ENCODE peak calls at places on chromosomes 16 and 17, in nine cellular contexts. C, D, S, M, U, R, H, E and W are unnamed samples.

GRCh38 chr17:37274432-37274831 is 101.4 kb upstream of the C17orf78 start:
- DNase-seq in D (no peak), M (no peak), H (no peak), S (no peak), E (no peak), C (no peak), R (no peak), U (no peak), W (no peak)

GRCh38 chr17:76250141-76250540 is 9.8 kb upstream of the RNF157 start:
- DNase-seq in H (no peak), D (no peak), R (no peak), C (no peak), S (no peak), M (no peak), E (no peak), U (no peak), W (no peak)

GRCh38 chr16:83285921-83286320 is 521.9 kb upstream of the HSBP1 start:
- DNase-seq in H (no peak), U (no peak), E (no peak), D (no peak), S (no peak), M (no peak), C (no peak), R (no peak), W (no peak)

GRCh38 chr17:64291268-64291851 is 28.3 kb upstream of the TEX2 start:
- DNase-seq in S (no peak), C (no peak), H (no peak), M (no peak), D (no peak), E (no peak), R (no peak), U (peak; percentile 36), W (no peak)

GRCh38 chr16:12176051-12176450 is 199.5 kb downstream of the SNX29 start:
- DNase-seq in S (no peak), R (no peak), M (no peak), E (no peak), D (no peak), H (no peak), C (no peak), U (no peak), W (no peak)

GRCh38 chr16:66064811-66065530 is 301.5 kb upstream of the CDH5 start:
- DNase-seq in E (no peak), C (no peak), D (no peak), S (no peak), M (no peak), U (no peak), R (no peak), H (no peak), W (no peak)

GRCh38 chr16:73711441-73712080 is 585.1 kb upstream of the PSMD7 start:
- DNase-seq in R (no peak), M (no peak), H (no peak), E (no peak), D (no peak), S (no peak), C (no peak), U (no peak), W (no peak)

GRCh38 chr17:14311186-14311705 is 10.4 kb downstream of the HS3ST3B1 start:
- DNase-seq in C (no peak), H (no peak), M (no peak), E (no peak), U (no peak), S (no peak), D (no peak), R (no peak), W (no peak)

GRCh38 chr17:75506134-75506533 is 9.2 kb downstream of the CASKIN2 start:
- DNase-seq in M (no peak), D (no peak), E (no peak), C (no peak), S (no peak), R (no peak), U (no peak), H (no peak), W (no peak)